ENCODE peak calls at places on chromosomes 6 and 20, in five cellular contexts. One of them, this sample, is unnamed.

GRCh38 chr20:17613328-17614175 is 43.7 kb downstream of the DSTN start:
- DNase-seq in NAMALWA: no peak
- DNase-seq in cardiac muscle cell: no peak
- DNase-seq in HFF-Myc: no peak
- DNase-seq in NCI-H1092 treated with DMSO at 0.1 percent for 48 hours: no peak
- DNase-seq in this sample: peak

GRCh38 chr6:130372786-130373185 is 7.0 kb downstream of the TMEM200A start:
- DNase-seq in cardiac muscle cell: no peak
- DNase-seq in HFF-Myc: no peak
- DNase-seq in NAMALWA: no peak
- DNase-seq in NCI-H1092 treated with DMSO at 0.1 percent for 48 hours: no peak
- DNase-seq in this sample: no peak

GRCh38 chr6:38587766-38588362 is 51.9 kb downstream of the BTBD9 start:
- DNase-seq in HFF-Myc: no peak
- DNase-seq in NCI-H1092 treated with DMSO at 0.1 percent for 48 hours: no peak
- DNase-seq in NAMALWA: no peak
- DNase-seq in cardiac muscle cell: no peak
- DNase-seq in this sample: no peak

GRCh38 chr6:133553652-133554051 is 312.5 kb downstream of the EYA4 start:
- DNase-seq in NCI-H1092 treated with DMSO at 0.1 percent for 48 hours: peak
- DNase-seq in NAMALWA: peak
- DNase-seq in HFF-Myc: no peak
- DNase-seq in cardiac muscle cell: peak
- DNase-seq in this sample: peak

GRCh38 chr6:24930386-24930785 is 5.4 kb downstream of the RIPOR2 start:
- DNase-seq in cardiac muscle cell: peak
- DNase-seq in NCI-H1092 treated with DMSO at 0.1 percent for 48 hours: no peak
- DNase-seq in NAMALWA: no peak
- DNase-seq in HFF-Myc: no peak
- DNase-seq in this sample: no peak

GRCh38 chr6:6178795-6179194 is 141.7 kb downstream of the F13A1 start:
- DNase-seq in NAMALWA: no peak
- DNase-seq in NCI-H1092 treated with DMSO at 0.1 percent for 48 hours: no peak
- DNase-seq in HFF-Myc: no peak
- DNase-seq in cardiac muscle cell: no peak
- DNase-seq in this sample: no peak

GRCh38 chr20:18090044-18090443 is 32.3 kb upstream of the OVOL2 start:
- DNase-seq in NAMALWA: no peak
- DNase-seq in cardiac muscle cell: no peak
- DNase-seq in HFF-Myc: no peak
- DNase-seq in NCI-H1092 treated with DMSO at 0.1 percent for 48 hours: no peak
- DNase-seq in this sample: no peak

GRCh38 chr20:53722515-53723036 is 128.9 kb upstream of the ZNF217 start:
- DNase-seq in NAMALWA: no peak
- DNase-seq in HFF-Myc: no peak
- DNase-seq in NCI-H1092 treated with DMSO at 0.1 percent for 48 hours: no peak
- DNase-seq in cardiac muscle cell: no peak
- DNase-seq in this sample: no peak

GRCh38 chr6:170487707-170488329 is 65.3 kb downstream of the PSMB1 start:
- DNase-seq in NCI-H1092 treated with DMSO at 0.1 percent for 48 hours: no peak
- DNase-seq in cardiac muscle cell: no peak
- DNase-seq in HFF-Myc: no peak
- DNase-seq in NAMALWA: no peak
- DNase-seq in this sample: no peak

GRCh38 chr6:98848539-98849210 is 14.3 kb downstream of the POU3F2 start:
- DNase-seq in HFF-Myc: no peak
- DNase-seq in cardiac muscle cell: no peak
- DNase-seq in NAMALWA: no peak
- DNase-seq in NCI-H1092 treated with DMSO at 0.1 percent for 48 hours: no peak
- DNase-seq in this sample: no peak

GRCh38 chr20:17017232-17017631 is 209.6 kb upstream of the PCSK2 start:
- DNase-seq in cardiac muscle cell: no peak
- DNase-seq in NAMALWA: no peak
- DNase-seq in HFF-Myc: no peak
- DNase-seq in NCI-H1092 treated with DMSO at 0.1 percent for 48 hours: no peak
- DNase-seq in this sample: no peak

GRCh38 chr6:56188429-56188828 is 59.0 kb downstream of the COL21A1 start:
- DNase-seq in NAMALWA: no peak
- DNase-seq in cardiac muscle cell: no peak
- DNase-seq in HFF-Myc: no peak
- DNase-seq in NCI-H1092 treated with DMSO at 0.1 percent for 48 hours: no peak
- DNase-seq in this sample: no peak

GRCh38 chr6:117481926-117482239 is 591 bp upstream of the DCBLD1 start:
- DNase-seq in HFF-Myc: no peak
- DNase-seq in cardiac muscle cell: peak
- DNase-seq in NCI-H1092 treated with DMSO at 0.1 percent for 48 hours: no peak
- DNase-seq in NAMALWA: no peak
- DNase-seq in this sample: no peak

GRCh38 chr6:8990075-8990474 is 554.7 kb upstream of the SLC35B3 start:
- DNase-seq in HFF-Myc: no peak
- DNase-seq in NCI-H1092 treated with DMSO at 0.1 percent for 48 hours: no peak
- DNase-seq in NAMALWA: no peak
- DNase-seq in cardiac muscle cell: no peak
- DNase-seq in this sample: no peak

GRCh38 chr20:45340951-45341350 is 7.3 kb downstream of the SDC4 start:
- DNase-seq in NAMALWA: no peak
- DNase-seq in NCI-H1092 treated with DMSO at 0.1 percent for 48 hours: no peak
- DNase-seq in HFF-Myc: no peak
- DNase-seq in cardiac muscle cell: peak
- DNase-seq in this sample: peak

GRCh38 chr6:132746049-132746448 is 11.7 kb downstream of the VNN2 start:
- DNase-seq in cardiac muscle cell: no peak
- DNase-seq in NCI-H1092 treated with DMSO at 0.1 percent for 48 hours: no peak
- DNase-seq in NAMALWA: no peak
- DNase-seq in HFF-Myc: no peak
- DNase-seq in this sample: no peak

GRCh38 chr6:117520603-117521002 is 38.1 kb downstream of the DCBLD1 start:
- DNase-seq in cardiac muscle cell: no peak
- DNase-seq in NCI-H1092 treated with DMSO at 0.1 percent for 48 hours: no peak
- DNase-seq in NAMALWA: no peak
- DNase-seq in HFF-Myc: no peak
- DNase-seq in this sample: no peak

This sample was measured in H7.